ENCODE peak calls at places on chromosomes 3 and 15, in six cellular contexts. Z is Calu3; V is HL-60; B is HCT116; X is activated CD8-positive, alpha-beta T cell treated with anti-CD3 and anti-CD28 coated beads for 36 hours; D is mucosa of descending colon. L is an unnamed sample.

GRCh38 chr15:65884511-65884910 is 15.2 kb downstream of the RAB11A start:
- DNase-seq in Z (no peak), V (no peak), B (no peak), X (no peak), D (no peak), L (no peak)

GRCh38 chr3:111210003-111210699 is 138.5 kb downstream of the NECTIN3 start:
- DNase-seq in Z (no peak), V (no peak), B (no peak), X (peak), D (no peak), L (no peak)

GRCh38 chr15:67025719-67026118 is 39.7 kb upstream of the SMAD3 start:
- DNase-seq in Z (peak), V (peak), B (no peak), X (no peak), D (peak), L (peak)

GRCh38 chr3:8713901-8714759 is 19.5 kb upstream of the CAV3 start:
- DNase-seq in Z (peak), V (no peak), B (peak), X (peak), D (no peak), L (no peak)

GRCh38 chr3:67383379-67383778 is 271.0 kb downstream of the SUCLG2 start:
- DNase-seq in Z (no peak), V (no peak), B (no peak), X (no peak), D (no peak), L (no peak)

GRCh38 chr15:31067890-31068603 is 33.5 kb downstream of the TRPM1 start:
- DNase-seq in Z (no peak), V (no peak), B (no peak), X (no peak), D (no peak), L (no peak)

GRCh38 chr3:38648024-38648658 is 1.3 kb downstream of the SCN5A start:
- DNase-seq in Z (no peak), V (no peak), B (no peak), X (no peak), D (no peak), L (no peak)

GRCh38 chr3:4791358-4791757 is 187.9 kb upstream of the BHLHE40 start:
- DNase-seq in Z (no peak), V (no peak), B (no peak), X (no peak), D (no peak), L (no peak)

GRCh38 chr15:65326109-65326508 is 21.6 kb downstream of the RNU5B-1 start:
- DNase-seq in Z (no peak), V (no peak), B (no peak), X (no peak), D (no peak), L (peak)

GRCh38 chr15:76968310-76968709 is 26.6 kb upstream of the PSTPIP1 start:
- DNase-seq in Z (no peak), V (no peak), B (no peak), X (no peak), D (no peak), L (no peak)

GRCh38 chr15:70058642-70059360 is 38.9 kb downstream of the TLE3 start:
- DNase-seq in Z (no peak), V (no peak), B (no peak), X (no peak), D (peak), L (no peak)

GRCh38 chr3:63774776-63775175 is 44.3 kb upstream of the C3orf49 start:
- DNase-seq in Z (no peak), V (peak), B (no peak), X (no peak), D (no peak), L (no peak)

GRCh38 chr3:4633078-4634004 is 140.2 kb downstream of the ITPR1 start:
- DNase-seq in Z (peak), V (no peak), B (peak), X (no peak), D (no peak), L (no peak)

GRCh38 chr3:170500462-170500861 is 81.8 kb downstream of the CLDN11 start:
- DNase-seq in Z (no peak), V (no peak), B (no peak), X (no peak), D (no peak), L (no peak)

GRCh38 chr3:176351408-176351807 is 845.9 kb downstream of the TBL1XR1 start:
- DNase-seq in Z (no peak), V (no peak), B (no peak), X (no peak), D (no peak), L (no peak)

DNA sequence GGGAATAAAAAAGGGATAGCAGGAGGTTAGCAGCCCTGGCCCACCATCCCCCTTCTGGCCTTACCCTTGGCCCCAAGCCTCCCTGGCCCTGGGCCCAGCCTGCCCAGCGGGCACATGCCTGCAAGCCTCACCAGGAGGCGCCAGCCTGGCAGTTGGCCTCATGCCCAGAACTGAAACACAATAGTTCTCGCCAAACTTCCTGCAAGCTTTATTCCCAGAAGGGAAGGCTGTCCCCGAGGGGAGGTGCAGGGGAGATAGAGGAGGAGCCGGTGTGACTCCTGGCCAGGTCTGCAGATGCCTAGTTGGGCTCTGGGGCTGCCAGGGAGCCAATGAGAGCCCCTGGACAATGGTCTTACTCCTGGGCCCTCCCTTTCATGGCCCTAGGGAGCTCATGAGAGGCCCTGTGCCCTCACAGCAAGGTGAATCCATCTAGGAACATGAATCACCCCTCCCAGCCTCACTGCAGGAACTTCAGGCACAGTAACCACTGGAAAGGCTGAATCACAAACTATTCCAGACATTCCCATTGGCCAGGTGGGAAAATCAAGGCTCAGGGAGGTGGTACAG is 4.0 kb downstream of the CCDC33 start:
- DNase-seq in Z (peak), V (no peak), B (peak), X (no peak), D (peak), L (peak)
- TF ChIP-seq CTCF in Z (peak), V (no peak), B (peak), X (no peak), D (peak), L (peak)

DNA sequence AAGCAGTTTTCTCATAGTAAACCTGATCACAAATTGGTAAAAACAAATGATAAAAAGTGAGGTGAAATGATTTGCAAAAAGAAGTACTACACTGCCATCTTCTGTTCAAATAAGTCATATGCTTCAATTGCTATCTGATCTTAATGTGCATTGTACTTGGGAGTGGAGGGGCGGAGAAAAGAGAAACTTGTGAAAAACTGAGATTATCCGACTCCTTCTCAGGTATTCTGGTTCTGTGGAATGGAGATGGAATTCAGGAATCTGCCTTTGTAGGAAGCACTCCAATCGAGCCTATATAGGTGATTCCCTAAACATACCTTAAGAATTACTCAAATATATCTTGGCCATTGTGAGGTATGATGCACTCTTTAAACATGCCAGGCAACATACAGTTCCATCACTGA is 180.6 kb downstream of the CHL1 start:
- DNase-seq in Z (no peak), V (no peak), B (no peak), X (no peak), D (no peak), L (no peak)
- TF ChIP-seq CTCF in Z (no peak), V (no peak), B (no peak), X (peak), D (no peak), L (peak)

GRCh38 chr3:51390186-51390585 is 899 bp upstream of the RBM15B start:
- DNase-seq in Z (no peak), V (no peak), B (no peak), X (no peak), D (peak), L (no peak)

GRCh38 chr3:51391566-51392300 is 648 bp downstream of the RBM15B start:
- DNase-seq in Z (peak), V (no peak), B (no peak), X (peak), D (peak), L (peak)

GRCh38 chr3:51390600-51391074 is 448 bp upstream of the RBM15B start:
- DNase-seq in Z (no peak), V (no peak), B (no peak), X (no peak), D (no peak), L (no peak)

GRCh38 chr3:51392301-51393095 is 1.4 kb downstream of the RBM15B start:
- DNase-seq in Z (no peak), V (no peak), B (no peak), X (no peak), D (peak), L (no peak)

DNA sequence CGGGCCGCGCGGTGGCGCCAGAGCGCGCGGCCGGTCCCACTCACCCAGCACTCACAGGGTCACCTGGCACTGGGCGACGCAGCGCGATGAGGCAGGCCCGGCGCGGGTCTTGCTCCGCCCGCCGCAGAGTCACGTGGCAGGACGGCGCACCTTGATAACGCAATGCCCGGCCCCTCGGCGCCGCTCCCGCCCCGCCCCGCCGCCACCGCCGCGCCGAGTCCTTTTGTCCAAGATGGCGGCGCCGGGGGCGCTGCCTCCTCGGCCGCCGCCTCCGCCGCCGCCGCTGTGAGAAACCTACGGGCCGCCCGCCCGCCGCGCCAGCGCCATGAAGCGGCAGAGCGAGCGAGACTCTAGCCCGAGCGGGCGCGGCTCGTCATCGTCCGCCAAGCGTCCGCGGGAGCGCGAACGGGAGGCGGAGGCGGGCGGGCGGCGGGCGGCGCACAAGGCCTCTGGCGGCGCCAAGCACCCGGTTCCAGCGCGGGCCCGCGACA is at the start of gene RBM15B:
- DNase-seq in Z (peak), V (peak), B (peak), X (peak), D (peak), L (peak)
- TF ChIP-seq CTCF in Z (peak), V (peak), B (no peak), X (peak), D (peak), L (peak)

GRCh38 chr3:188937389-188937788 is 234.4 kb upstream of the TPRG1 start:
- DNase-seq in Z (no peak), V (no peak), B (no peak), X (no peak), D (no peak), L (no peak)

GRCh38 chr3:188939799-188940198 is 232.0 kb upstream of the TPRG1 start:
- DNase-seq in Z (no peak), V (no peak), B (no peak), X (no peak), D (no peak), L (no peak)

GRCh38 chr3:188940213-188940914 is 231.4 kb upstream of the TPRG1 start:
- DNase-seq in Z (no peak), V (peak), B (no peak), X (no peak), D (no peak), L (no peak)

GRCh38 chr3:188938999-188939398 is 232.8 kb upstream of the TPRG1 start:
- DNase-seq in Z (no peak), V (no peak), B (no peak), X (no peak), D (no peak), L (no peak)

DNA sequence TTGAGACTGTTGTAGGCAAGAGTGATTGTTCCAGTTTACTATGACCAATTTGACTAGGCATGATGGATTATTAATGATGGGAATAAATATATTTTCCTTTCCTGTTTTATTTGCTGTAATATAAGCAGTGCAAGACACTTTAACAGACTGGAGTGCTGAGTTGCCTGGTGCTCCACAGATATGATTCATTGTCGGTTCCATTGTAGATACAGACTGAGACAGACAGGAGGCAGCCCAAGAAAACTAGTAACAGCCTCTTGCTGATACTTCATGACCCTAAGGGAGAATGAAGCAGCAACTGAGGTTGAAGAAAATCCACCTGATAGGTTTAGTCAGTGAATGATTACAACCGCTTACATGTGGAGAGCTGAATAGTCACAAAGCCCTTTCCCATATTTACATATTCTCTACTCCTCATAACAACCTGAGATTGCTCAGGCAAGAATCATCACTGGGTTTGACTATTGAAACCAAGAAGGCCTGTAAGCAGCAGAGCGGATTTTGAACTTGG is 235.1 kb upstream of the TPRG1 start:
- DNase-seq in Z (no peak), V (no peak), B (no peak), X (no peak), D (no peak), L (no peak)
- TF ChIP-seq CTCF in Z (no peak), V (no peak), B (no peak), X (no peak), D (no peak), L (no peak)

DNA sequence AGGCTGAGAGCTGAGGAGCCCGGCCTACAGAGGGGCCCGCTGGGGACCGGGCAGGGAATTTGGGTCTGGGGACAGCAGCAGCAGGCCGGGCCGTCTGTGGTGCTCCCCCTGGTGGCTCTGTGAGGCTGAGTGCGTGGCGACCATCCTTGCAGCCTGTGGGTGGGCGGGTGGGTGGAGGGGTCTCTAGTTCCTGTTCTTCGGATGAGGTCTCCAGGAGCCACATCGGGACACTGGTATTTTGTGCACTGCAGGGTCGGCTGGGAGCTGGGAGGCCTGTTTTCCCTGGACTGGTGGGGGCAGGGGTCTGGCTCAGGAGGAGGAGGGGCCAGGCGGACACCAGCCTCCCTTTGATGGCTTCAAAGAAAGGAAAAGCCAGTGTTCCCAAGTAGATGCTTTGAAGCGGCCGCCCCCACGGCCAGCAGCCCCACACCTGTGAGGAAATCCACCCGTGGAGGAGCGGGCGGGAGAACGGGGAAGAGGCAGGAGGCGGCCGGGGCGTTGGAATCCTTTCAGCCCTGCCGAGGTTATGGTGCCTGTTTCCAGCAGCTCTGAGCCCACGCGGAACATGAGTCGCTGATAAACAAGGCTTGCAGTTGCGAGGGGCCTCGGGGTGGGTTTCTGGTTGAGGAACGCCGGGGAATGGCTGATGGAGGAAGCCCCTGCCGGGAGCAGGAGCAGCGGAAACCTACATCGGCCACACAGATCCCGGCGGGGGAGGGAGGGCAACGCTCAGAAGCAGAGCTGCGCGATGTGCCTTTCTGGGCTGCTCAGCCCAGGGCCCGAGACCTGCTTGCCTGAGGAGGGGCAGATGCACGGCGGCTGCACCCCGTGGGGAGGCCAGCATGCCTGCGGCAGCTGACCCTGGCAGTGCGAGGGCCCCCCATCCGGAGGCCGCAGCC is 154.3 kb downstream of the NSMCE3 start:
- DNase-seq in Z (no peak), V (no peak), B (no peak), X (peak), D (no peak), L (no peak)
- TF ChIP-seq CTCF in Z (no peak), V (no peak), B (no peak), X (peak), D (no peak), L (no peak)

L was measured in psoas muscle.